ENCODE peak calls at places on chromosomes 4 and X, in seven cellular contexts. I is T-helper 1 cell; Y is heart left ventricle; J is right lobe of liver; H is hypothalamus; U is activated CD8-positive, alpha-beta memory T cell treated with anti-CD3 and anti-CD28 coated beads for 48 hours; L is foreskin fibroblast. K is an unnamed sample.

GRCh38 chr4:18192901-18193300 is 171.3 kb upstream of the LCORL start:
- DNase-seq in L (no peak), J (no peak), H (no peak), U (no peak), Y (no peak), I (no peak), K (no peak)

GRCh38 chrX:9184231-9184630 is 150.3 kb upstream of the FAM9B start:
- DNase-seq in U (no peak), I (no peak), H (no peak), Y (no peak), L (no peak), J (no peak), K (no peak)

GRCh38 chr4:144650311-144650820 is 4.4 kb downstream of the HHIP start:
- DNase-seq in Y (no peak), I (no peak), J (no peak), U (no peak), H (no peak), L (no peak), K (no peak)

GRCh38 chr4:113607998-113608397 is 153.5 kb downstream of the CAMK2D start:
- DNase-seq in I (no peak), H (no peak), U (no peak), L (no peak), J (no peak), Y (no peak), K (no peak)

GRCh38 chr4:22962186-22962786 is 269.5 kb downstream of the GBA3 start:
- DNase-seq in L (peak), U (no peak), J (no peak), H (no peak), I (no peak), Y (no peak), K (peak)

GRCh38 chr4:112819729-112820128 is 182.8 kb downstream of the LARP7 start:
- DNase-seq in H (no peak), Y (no peak), U (no peak), L (no peak), J (no peak), I (no peak), K (no peak)

GRCh38 chrX:30635630-30636029 is 17.6 kb upstream of the GK start:
- DNase-seq in L (no peak), Y (no peak), J (no peak), U (no peak), H (no peak), I (no peak), K (no peak)

GRCh38 chrX:73215263-73215662 is 612 bp upstream of the NAP1L2 start:
- DNase-seq in I (no peak), H (no peak), L (no peak), J (no peak), Y (no peak), U (no peak), K (no peak)

GRCh38 chrX:9525511-9526248 is 60.8 kb downstream of the TBL1X start:
- DNase-seq in U (no peak), H (no peak), Y (no peak), J (no peak), L (no peak), I (no peak), K (no peak)

GRCh38 chrX:56764153-56764974 is 35.3 kb downstream of the NBDY start:
- DNase-seq in L (peak), Y (peak), H (no peak), I (peak), U (no peak), J (peak), K (peak)

GRCh38 chr4:121814756-121815155 is 8.9 kb downstream of the CCNA2 start:
- DNase-seq in J (no peak), H (no peak), Y (no peak), U (no peak), L (no peak), I (no peak), K (no peak)

GRCh38 chr4:174467107-174467506 is 55.2 kb downstream of the HPGD start:
- DNase-seq in U (no peak), J (no peak), H (no peak), I (no peak), L (no peak), Y (no peak), K (no peak)

GRCh38 chrX:101708180-101708579 is 48.5 kb upstream of the ARMCX2 start:
- DNase-seq in J (no peak), I (no peak), Y (no peak), U (no peak), L (no peak), H (no peak), K (no peak)

GRCh38 chr4:85755285-85755684 is 280.3 kb downstream of the ARHGAP24 start:
- DNase-seq in Y (no peak), I (no peak), L (no peak), J (no peak), H (no peak), U (no peak), K (no peak)

GRCh38 chrX:67546496-67547423 is 2.9 kb downstream of the AR start:
- DNase-seq in I (no peak), L (no peak), H (peak), J (peak), U (no peak), Y (peak), K (no peak)

K was measured in stromal cell of bone marrow.